ENCODE peak calls at places on chromosomes 16 and 17, in nine cellular contexts. One of them, this sample, is unnamed.

GRCh38 chr17:5758651-5759050 is 174.3 kb upstream of the NLRP1 start:
- DNase-seq in colonic mucosa: peak; percentile 17
- DNase-seq in nephron progenitor cell: no peak
- DNase-seq in left lung: no peak
- DNase-seq in AG04449: no peak
- DNase-seq in GM06990: peak; percentile 16
- DNase-seq in dorsolateral prefrontal cortex: no peak
- DNase-seq in upper lobe of left lung: no peak
- DNase-seq in fibroblast of villous mesenchyme: no peak
- DNase-seq in this sample: peak; percentile 3

GRCh38 chr16:85206472-85207356 is 94.4 kb upstream of the CIBAR2 start:
- DNase-seq in GM06990: no peak
- DNase-seq in left lung: peak; percentile 81
- DNase-seq in AG04449: no peak
- DNase-seq in nephron progenitor cell: peak; percentile 69
- DNase-seq in upper lobe of left lung: peak; percentile 89
- DNase-seq in dorsolateral prefrontal cortex: no peak
- DNase-seq in colonic mucosa: peak; percentile 62
- DNase-seq in fibroblast of villous mesenchyme: peak; percentile 74
- DNase-seq in this sample: no peak

GRCh38 chr16:29989111-29989858 is 6.1 kb downstream of the HIRIP3 start:
- DNase-seq in left lung: peak; percentile 80
- DNase-seq in GM06990: no peak
- DNase-seq in AG04449: no peak
- DNase-seq in colonic mucosa: no peak
- DNase-seq in dorsolateral prefrontal cortex: no peak
- DNase-seq in upper lobe of left lung: no peak
- DNase-seq in fibroblast of villous mesenchyme: no peak
- DNase-seq in nephron progenitor cell: no peak
- DNase-seq in this sample: no peak

GRCh38 chr16:80477838-80478237 is 63.0 kb upstream of the DYNLRB2 start:
- DNase-seq in upper lobe of left lung: no peak
- DNase-seq in GM06990: no peak
- DNase-seq in dorsolateral prefrontal cortex: no peak
- DNase-seq in AG04449: no peak
- DNase-seq in nephron progenitor cell: no peak
- DNase-seq in fibroblast of villous mesenchyme: no peak
- DNase-seq in colonic mucosa: no peak
- DNase-seq in left lung: no peak
- DNase-seq in this sample: no peak

GRCh38 chr17:41917192-41917591 is 1.6 kb downstream of the ACLY start:
- DNase-seq in dorsolateral prefrontal cortex: no peak
- DNase-seq in fibroblast of villous mesenchyme: peak; percentile 49
- DNase-seq in GM06990: no peak
- DNase-seq in upper lobe of left lung: no peak
- DNase-seq in AG04449: no peak
- DNase-seq in nephron progenitor cell: no peak
- DNase-seq in left lung: no peak
- DNase-seq in colonic mucosa: peak; percentile 29
- DNase-seq in this sample: no peak

GRCh38 chr17:21008516-21008915 is 34.3 kb downstream of the USP22 start:
- DNase-seq in nephron progenitor cell: no peak
- DNase-seq in upper lobe of left lung: no peak
- DNase-seq in left lung: no peak
- DNase-seq in dorsolateral prefrontal cortex: no peak
- DNase-seq in GM06990: no peak
- DNase-seq in AG04449: no peak
- DNase-seq in fibroblast of villous mesenchyme: no peak
- DNase-seq in colonic mucosa: no peak
- DNase-seq in this sample: no peak

GRCh38 chr17:78034429-78035091 is 76.1 kb downstream of the TNRC6C start:
- DNase-seq in dorsolateral prefrontal cortex: no peak
- DNase-seq in fibroblast of villous mesenchyme: peak; percentile 21
- DNase-seq in upper lobe of left lung: no peak
- DNase-seq in colonic mucosa: no peak
- DNase-seq in AG04449: no peak
- DNase-seq in left lung: no peak
- DNase-seq in nephron progenitor cell: no peak
- DNase-seq in GM06990: no peak
- DNase-seq in this sample: no peak

GRCh38 chr17:34071891-34072420 is 183.1 kb upstream of the CCL2 start:
- DNase-seq in dorsolateral prefrontal cortex: no peak
- DNase-seq in left lung: no peak
- DNase-seq in upper lobe of left lung: peak; percentile 15
- DNase-seq in colonic mucosa: no peak
- DNase-seq in nephron progenitor cell: no peak
- DNase-seq in fibroblast of villous mesenchyme: no peak
- DNase-seq in GM06990: peak; percentile 3
- DNase-seq in AG04449: no peak
- DNase-seq in this sample: no peak

GRCh38 chr17:22303865-22304264 is 611.5 kb downstream of the KCNJ18 start:
- DNase-seq in dorsolateral prefrontal cortex: no peak
- DNase-seq in AG04449: no peak
- DNase-seq in left lung: no peak
- DNase-seq in GM06990: no peak
- DNase-seq in colonic mucosa: no peak
- DNase-seq in upper lobe of left lung: peak; percentile 34
- DNase-seq in fibroblast of villous mesenchyme: no peak
- DNase-seq in nephron progenitor cell: no peak
- DNase-seq in this sample: no peak

GRCh38 chr16:51762081-51762995 is 611.3 kb upstream of the SALL1 start:
- DNase-seq in colonic mucosa: peak; percentile 74
- DNase-seq in AG04449: peak; percentile 7
- DNase-seq in dorsolateral prefrontal cortex: peak; percentile 81
- DNase-seq in fibroblast of villous mesenchyme: peak; percentile 75
- DNase-seq in nephron progenitor cell: peak; percentile 96
- DNase-seq in left lung: peak; percentile 91
- DNase-seq in upper lobe of left lung: peak; percentile 94
- DNase-seq in GM06990: peak; percentile 47
- DNase-seq in this sample: peak; percentile 86

GRCh38 chr17:67281053-67281452 is 36.1 kb upstream of the HELZ start:
- DNase-seq in dorsolateral prefrontal cortex: no peak
- DNase-seq in upper lobe of left lung: no peak
- DNase-seq in left lung: no peak
- DNase-seq in nephron progenitor cell: no peak
- DNase-seq in fibroblast of villous mesenchyme: no peak
- DNase-seq in GM06990: no peak
- DNase-seq in colonic mucosa: no peak
- DNase-seq in AG04449: no peak
- DNase-seq in this sample: no peak

GRCh38 chr17:1947229-1947742 is 77.8 kb downstream of the RTN4RL1 start:
- DNase-seq in left lung: no peak
- DNase-seq in dorsolateral prefrontal cortex: no peak
- DNase-seq in GM06990: no peak
- DNase-seq in fibroblast of villous mesenchyme: no peak
- DNase-seq in AG04449: no peak
- DNase-seq in upper lobe of left lung: no peak
- DNase-seq in nephron progenitor cell: peak; percentile 58
- DNase-seq in colonic mucosa: no peak
- DNase-seq in this sample: no peak

GRCh38 chr17:41429667-41430066 is 5.3 kb upstream of the KRT37 start:
- DNase-seq in upper lobe of left lung: no peak
- DNase-seq in left lung: no peak
- DNase-seq in GM06990: no peak
- DNase-seq in dorsolateral prefrontal cortex: no peak
- DNase-seq in AG04449: no peak
- DNase-seq in nephron progenitor cell: no peak
- DNase-seq in fibroblast of villous mesenchyme: no peak
- DNase-seq in colonic mucosa: no peak
- DNase-seq in this sample: no peak

GRCh38 chr16:69709456-69710084 is 16.8 kb downstream of the NQO1 start:
- DNase-seq in GM06990: no peak
- DNase-seq in fibroblast of villous mesenchyme: peak; percentile 73
- DNase-seq in nephron progenitor cell: no peak
- DNase-seq in colonic mucosa: no peak
- DNase-seq in left lung: no peak
- DNase-seq in upper lobe of left lung: no peak
- DNase-seq in dorsolateral prefrontal cortex: no peak
- DNase-seq in AG04449: no peak
- DNase-seq in this sample: no peak

GRCh38 chr16:10871157-10871991 is 5.6 kb upstream of the CIITA start:
- DNase-seq in fibroblast of villous mesenchyme: peak; percentile 22
- DNase-seq in upper lobe of left lung: no peak
- DNase-seq in left lung: peak; percentile 87
- DNase-seq in dorsolateral prefrontal cortex: no peak
- DNase-seq in AG04449: peak; percentile 62
- DNase-seq in nephron progenitor cell: no peak
- DNase-seq in GM06990: peak; percentile 75
- DNase-seq in colonic mucosa: peak; percentile 92
- DNase-seq in this sample: peak; percentile 95

GRCh38 chr16:31145398-31145990 is 4.4 kb downstream of the PRSS36 start:
- DNase-seq in AG04449: no peak
- DNase-seq in fibroblast of villous mesenchyme: no peak
- DNase-seq in left lung: peak; percentile 28
- DNase-seq in colonic mucosa: no peak
- DNase-seq in upper lobe of left lung: no peak
- DNase-seq in GM06990: no peak
- DNase-seq in nephron progenitor cell: no peak
- DNase-seq in dorsolateral prefrontal cortex: no peak
- DNase-seq in this sample: no peak

GRCh38 chr16:31143889-31144148 is 6.0 kb downstream of the PRSS36 start:
- DNase-seq in dorsolateral prefrontal cortex: no peak
- DNase-seq in AG04449: no peak
- DNase-seq in GM06990: no peak
- DNase-seq in left lung: no peak
- DNase-seq in colonic mucosa: no peak
- DNase-seq in fibroblast of villous mesenchyme: no peak
- DNase-seq in upper lobe of left lung: no peak
- DNase-seq in nephron progenitor cell: no peak
- DNase-seq in this sample: no peak

GRCh38 chr16:31142109-31143035 is 6.8 kb upstream of the PRSS8 start:
- DNase-seq in dorsolateral prefrontal cortex: peak; percentile 89
- DNase-seq in fibroblast of villous mesenchyme: peak; percentile 100
- DNase-seq in nephron progenitor cell: peak; percentile 100
- DNase-seq in GM06990: peak; percentile 99
- DNase-seq in colonic mucosa: peak; percentile 100
- DNase-seq in AG04449: peak; percentile 84
- DNase-seq in left lung: peak; percentile 100
- DNase-seq in upper lobe of left lung: peak; percentile 99
- DNase-seq in this sample: peak; percentile 100

GRCh38 chr16:31141489-31142108 is 6.1 kb upstream of the PRSS8 start:
- DNase-seq in left lung: peak; percentile 73
- DNase-seq in AG04449: peak; percentile 46
- DNase-seq in GM06990: no peak
- DNase-seq in dorsolateral prefrontal cortex: no peak
- DNase-seq in upper lobe of left lung: peak; percentile 74
- DNase-seq in fibroblast of villous mesenchyme: no peak
- DNase-seq in colonic mucosa: peak; percentile 57
- DNase-seq in nephron progenitor cell: no peak
- DNase-seq in this sample: peak; percentile 43

DNA sequence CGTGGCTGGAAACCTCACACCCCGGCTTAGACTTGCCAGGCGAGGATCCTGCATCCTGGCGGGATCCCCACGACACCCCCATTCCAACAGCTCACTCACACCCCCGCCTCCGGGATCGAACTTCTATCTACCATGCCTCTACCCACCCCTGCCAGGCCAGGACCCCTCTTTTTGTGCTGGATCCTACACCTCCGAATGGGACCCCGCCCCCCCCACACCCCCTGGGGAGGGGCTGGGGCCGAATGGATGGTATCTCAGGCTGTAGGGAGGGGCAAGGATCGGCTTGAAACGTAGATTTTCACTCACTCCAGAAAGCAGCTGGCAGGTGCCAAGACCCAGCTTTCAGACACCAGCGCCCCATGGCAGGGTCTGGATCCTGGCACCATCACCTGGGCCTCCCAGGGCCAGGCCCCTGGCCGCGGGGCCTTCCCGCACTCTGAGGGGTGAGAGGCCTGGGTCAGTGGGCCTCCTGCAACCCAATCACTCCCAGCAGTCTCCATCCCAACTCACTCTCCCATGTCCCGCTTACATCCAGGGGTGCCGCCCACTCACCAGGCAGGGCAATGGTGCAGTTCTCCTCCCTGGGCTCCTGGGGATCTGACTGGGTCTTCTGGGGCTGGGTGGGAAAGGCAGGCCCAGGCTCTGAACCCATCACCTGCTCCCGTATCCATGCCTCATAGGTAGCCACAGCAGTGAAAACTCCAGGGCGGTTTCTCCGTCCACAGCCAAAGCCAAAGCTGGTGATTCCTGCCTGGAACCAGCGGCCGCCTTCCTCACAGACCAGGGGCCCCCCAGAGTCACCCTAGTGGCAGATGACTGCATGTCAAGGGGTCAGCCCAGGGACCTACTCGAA is 6.6 kb downstream of the PRSS36 start:
- DNase-seq in fibroblast of villous mesenchyme: no peak
- DNase-seq in AG04449: no peak
- DNase-seq in left lung: peak; percentile 76
- DNase-seq in nephron progenitor cell: no peak
- DNase-seq in GM06990: no peak
- DNase-seq in dorsolateral prefrontal cortex: no peak
- DNase-seq in upper lobe of left lung: peak; percentile 73
- DNase-seq in colonic mucosa: peak; percentile 50
- DNase-seq in this sample: no peak
- TF ChIP-seq CTCF in fibroblast of villous mesenchyme: no peak
- TF ChIP-seq CTCF in AG04449: no peak
- TF ChIP-seq CTCF in left lung: no peak
- TF ChIP-seq CTCF in nephron progenitor cell: no peak
- TF ChIP-seq CTCF in GM06990: no peak
- TF ChIP-seq CTCF in dorsolateral prefrontal cortex: no peak
- TF ChIP-seq CTCF in upper lobe of left lung: no peak
- TF ChIP-seq CTCF in colonic mucosa: no peak
- TF ChIP-seq CTCF in this sample: no peak

DNA sequence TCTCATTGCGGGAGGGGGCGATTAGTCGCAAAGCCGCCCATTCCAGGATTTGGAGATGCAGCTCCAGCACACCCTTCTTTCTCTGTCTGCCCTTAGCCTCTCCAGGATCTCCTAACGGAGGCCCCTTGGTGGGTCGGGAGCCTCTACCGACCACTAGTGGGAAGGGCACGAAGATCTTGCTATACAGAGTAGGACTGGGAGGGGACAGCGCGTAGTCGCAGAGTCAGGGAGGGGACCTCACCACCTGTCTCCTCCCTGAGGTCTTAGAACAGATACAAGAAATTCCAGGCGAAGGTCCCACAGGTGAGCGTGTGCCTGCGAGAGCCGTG is 569 bp upstream of the SMTNL2 start:
- DNase-seq in left lung: no peak
- DNase-seq in upper lobe of left lung: no peak
- DNase-seq in GM06990: no peak
- DNase-seq in colonic mucosa: no peak
- DNase-seq in dorsolateral prefrontal cortex: no peak
- DNase-seq in AG04449: no peak
- DNase-seq in nephron progenitor cell: peak; percentile 55
- DNase-seq in fibroblast of villous mesenchyme: no peak
- DNase-seq in this sample: no peak
- TF ChIP-seq CTCF in left lung: no peak
- TF ChIP-seq CTCF in upper lobe of left lung: peak; percentile 39
- TF ChIP-seq CTCF in GM06990: peak; percentile 30
- TF ChIP-seq CTCF in colonic mucosa: no peak
- TF ChIP-seq CTCF in dorsolateral prefrontal cortex: no peak
- TF ChIP-seq CTCF in AG04449: peak; percentile 25
- TF ChIP-seq CTCF in nephron progenitor cell: peak; percentile 53
- TF ChIP-seq CTCF in fibroblast of villous mesenchyme: peak; percentile 45
- TF ChIP-seq CTCF in this sample: no peak

GRCh38 chr17:61289408-61290385 is 109.9 kb upstream of the TBX2 start:
- DNase-seq in dorsolateral prefrontal cortex: no peak
- DNase-seq in AG04449: no peak
- DNase-seq in colonic mucosa: no peak
- DNase-seq in left lung: no peak
- DNase-seq in nephron progenitor cell: peak; percentile 40
- DNase-seq in upper lobe of left lung: no peak
- DNase-seq in fibroblast of villous mesenchyme: peak; percentile 84
- DNase-seq in GM06990: no peak
- DNase-seq in this sample: no peak
- TF ChIP-seq CTCF in dorsolateral prefrontal cortex: no peak
- TF ChIP-seq CTCF in AG04449: no peak
- TF ChIP-seq CTCF in colonic mucosa: no peak
- TF ChIP-seq CTCF in left lung: no peak
- TF ChIP-seq CTCF in nephron progenitor cell: no peak
- TF ChIP-seq CTCF in upper lobe of left lung: no peak
- TF ChIP-seq CTCF in fibroblast of villous mesenchyme: no peak
- TF ChIP-seq CTCF in GM06990: no peak
- TF ChIP-seq CTCF in this sample: no peak

GRCh38 chr16:2985457-2985856 is 5.2 kb upstream of the PKMYT1 start:
- DNase-seq in left lung: no peak
- DNase-seq in colonic mucosa: no peak
- DNase-seq in nephron progenitor cell: no peak
- DNase-seq in dorsolateral prefrontal cortex: no peak
- DNase-seq in AG04449: no peak
- DNase-seq in GM06990: no peak
- DNase-seq in upper lobe of left lung: peak; percentile 92
- DNase-seq in fibroblast of villous mesenchyme: no peak
- DNase-seq in this sample: no peak
- TF ChIP-seq CTCF in left lung: no peak
- TF ChIP-seq CTCF in colonic mucosa: no peak
- TF ChIP-seq CTCF in nephron progenitor cell: no peak
- TF ChIP-seq CTCF in dorsolateral prefrontal cortex: no peak
- TF ChIP-seq CTCF in AG04449: no peak
- TF ChIP-seq CTCF in GM06990: no peak
- TF ChIP-seq CTCF in upper lobe of left lung: no peak
- TF ChIP-seq CTCF in fibroblast of villous mesenchyme: no peak
- TF ChIP-seq CTCF in this sample: no peak

This sample was measured in Calu3.